ENCODE peak calls at places on chromosomes 5 and 9, in eight cellular contexts. One of them, this sample, is unnamed.

GRCh38 chr9:94922691-94923107 is 196.2 kb downstream of the AOPEP start:
- DNase-seq in spleen: no peak
- DNase-seq in GM23338: no peak
- DNase-seq in SK-N-MC: no peak
- DNase-seq in HCT116: no peak
- DNase-seq in H1: no peak
- DNase-seq in SK-N-SH: no peak
- DNase-seq in breast epithelium: peak
- DNase-seq in this sample: no peak

GRCh38 chr5:57137401-57137800 is 36.5 kb upstream of the GPBP1 start:
- DNase-seq in spleen: no peak
- DNase-seq in GM23338: no peak
- DNase-seq in SK-N-MC: no peak
- DNase-seq in HCT116: no peak
- DNase-seq in H1: no peak
- DNase-seq in SK-N-SH: no peak
- DNase-seq in breast epithelium: no peak
- DNase-seq in this sample: no peak

GRCh38 chr9:38339496-38339895 is 53.0 kb upstream of the ALDH1B1 start:
- DNase-seq in spleen: no peak
- DNase-seq in GM23338: no peak
- DNase-seq in SK-N-MC: no peak
- DNase-seq in HCT116: no peak
- DNase-seq in H1: no peak
- DNase-seq in SK-N-SH: no peak
- DNase-seq in breast epithelium: no peak
- DNase-seq in this sample: no peak

GRCh38 chr5:7869474-7870136 is 657 bp downstream of the MTRR start:
- DNase-seq in spleen: no peak
- DNase-seq in GM23338: peak
- DNase-seq in SK-N-MC: no peak
- DNase-seq in HCT116: no peak
- DNase-seq in H1: no peak
- DNase-seq in SK-N-SH: peak
- DNase-seq in breast epithelium: no peak
- DNase-seq in this sample: no peak

GRCh38 chr5:129046151-129046550 is 48.4 kb upstream of the ISOC1 start:
- DNase-seq in spleen: no peak
- DNase-seq in GM23338: no peak
- DNase-seq in SK-N-MC: no peak
- DNase-seq in HCT116: no peak
- DNase-seq in H1: no peak
- DNase-seq in SK-N-SH: no peak
- DNase-seq in breast epithelium: no peak
- DNase-seq in this sample: no peak

GRCh38 chr5:151751091-151751490 is 7.3 kb downstream of the ATOX1 start:
- DNase-seq in spleen: no peak
- DNase-seq in GM23338: no peak
- DNase-seq in SK-N-MC: no peak
- DNase-seq in HCT116: no peak
- DNase-seq in H1: no peak
- DNase-seq in SK-N-SH: no peak
- DNase-seq in breast epithelium: no peak
- DNase-seq in this sample: no peak

GRCh38 chr5:107402881-107403280 is 267.9 kb downstream of the EFNA5 start:
- DNase-seq in spleen: no peak
- DNase-seq in GM23338: peak
- DNase-seq in SK-N-MC: no peak
- DNase-seq in HCT116: no peak
- DNase-seq in H1: no peak
- DNase-seq in SK-N-SH: peak
- DNase-seq in breast epithelium: no peak
- DNase-seq in this sample: no peak

GRCh38 chr5:55134053-55134722 is 25.8 kb upstream of the GPX8 start:
- DNase-seq in spleen: no peak
- DNase-seq in GM23338: no peak
- DNase-seq in SK-N-MC: no peak
- DNase-seq in HCT116: no peak
- DNase-seq in H1: no peak
- DNase-seq in SK-N-SH: no peak
- DNase-seq in breast epithelium: no peak
- DNase-seq in this sample: no peak

GRCh38 chr9:134276463-134277245 is 49.6 kb upstream of the RXRA start:
- DNase-seq in spleen: no peak
- DNase-seq in GM23338: no peak
- DNase-seq in SK-N-MC: no peak
- DNase-seq in HCT116: no peak
- DNase-seq in H1: no peak
- DNase-seq in SK-N-SH: no peak
- DNase-seq in breast epithelium: no peak
- DNase-seq in this sample: no peak

GRCh38 chr5:156411131-156411727 is 84.3 kb downstream of the SGCD start:
- DNase-seq in spleen: no peak
- DNase-seq in GM23338: no peak
- DNase-seq in SK-N-MC: no peak
- DNase-seq in HCT116: no peak
- DNase-seq in H1: no peak
- DNase-seq in SK-N-SH: no peak
- DNase-seq in breast epithelium: no peak
- DNase-seq in this sample: no peak

GRCh38 chr9:131762356-131762932 is 22.6 kb upstream of the RAPGEF1 start:
- DNase-seq in spleen: peak
- DNase-seq in GM23338: peak
- DNase-seq in SK-N-MC: no peak
- DNase-seq in HCT116: peak
- DNase-seq in H1: peak
- DNase-seq in SK-N-SH: peak
- DNase-seq in breast epithelium: peak
- DNase-seq in this sample: peak

GRCh38 chr9:91419222-91420191 is 4.1 kb downstream of the NFIL3 start:
- DNase-seq in spleen: no peak
- DNase-seq in GM23338: no peak
- DNase-seq in SK-N-MC: no peak
- DNase-seq in HCT116: peak
- DNase-seq in H1: no peak
- DNase-seq in SK-N-SH: peak
- DNase-seq in breast epithelium: peak
- DNase-seq in this sample: no peak

GRCh38 chr5:14240366-14240765 is 97.2 kb downstream of the TRIO start:
- DNase-seq in spleen: no peak
- DNase-seq in GM23338: no peak
- DNase-seq in SK-N-MC: peak
- DNase-seq in HCT116: no peak
- DNase-seq in H1: no peak
- DNase-seq in SK-N-SH: peak
- DNase-seq in breast epithelium: no peak
- DNase-seq in this sample: no peak

GRCh38 chr5:101611039-101611438 is 685.0 kb downstream of the SLCO4C1 start:
- DNase-seq in spleen: no peak
- DNase-seq in GM23338: no peak
- DNase-seq in SK-N-MC: no peak
- DNase-seq in HCT116: no peak
- DNase-seq in H1: no peak
- DNase-seq in SK-N-SH: no peak
- DNase-seq in breast epithelium: no peak
- DNase-seq in this sample: no peak

GRCh38 chr5:4928409-4928808 is 211.7 kb upstream of the ADAMTS16 start:
- DNase-seq in spleen: no peak
- DNase-seq in GM23338: no peak
- DNase-seq in SK-N-MC: no peak
- DNase-seq in HCT116: no peak
- DNase-seq in H1: no peak
- DNase-seq in SK-N-SH: no peak
- DNase-seq in breast epithelium: no peak
- DNase-seq in this sample: no peak
- TF ChIP-seq POLR2AphosphoS5 in spleen: no peak
- TF ChIP-seq POLR2AphosphoS5 in GM23338: no peak
- TF ChIP-seq POLR2AphosphoS5 in SK-N-MC: no peak
- TF ChIP-seq POLR2AphosphoS5 in HCT116: no peak
- TF ChIP-seq POLR2AphosphoS5 in H1: no peak
- TF ChIP-seq POLR2AphosphoS5 in SK-N-SH: no peak
- TF ChIP-seq POLR2AphosphoS5 in breast epithelium: no peak
- TF ChIP-seq POLR2AphosphoS5 in this sample: no peak

DNA sequence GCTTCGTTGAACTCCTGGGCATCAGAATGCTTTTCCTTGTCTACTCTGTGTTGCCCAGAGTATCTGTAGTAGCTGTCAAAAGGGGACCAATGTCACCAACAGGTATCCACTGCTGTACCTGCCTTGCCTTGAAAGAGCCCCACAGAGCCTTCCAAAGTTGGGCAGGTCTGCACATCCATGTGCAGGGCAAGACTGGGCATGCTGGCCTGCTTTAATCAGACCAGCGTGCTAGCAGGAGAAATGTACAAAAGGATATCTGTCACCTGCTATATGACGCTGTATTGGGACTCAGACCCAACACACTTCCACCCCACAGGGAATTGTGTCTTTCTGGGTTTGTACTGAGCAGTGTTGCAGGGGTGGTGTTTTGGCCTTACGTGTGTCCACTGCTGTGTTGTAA is 11.9 kb downstream of the DELE1 start:
- DNase-seq in spleen: no peak
- DNase-seq in GM23338: no peak
- DNase-seq in SK-N-MC: no peak
- DNase-seq in HCT116: no peak
- DNase-seq in H1: no peak
- DNase-seq in SK-N-SH: no peak
- DNase-seq in breast epithelium: no peak
- DNase-seq in this sample: no peak
- TF ChIP-seq POLR2AphosphoS5 in spleen: no peak
- TF ChIP-seq POLR2AphosphoS5 in GM23338: no peak
- TF ChIP-seq POLR2AphosphoS5 in SK-N-MC: no peak
- TF ChIP-seq POLR2AphosphoS5 in HCT116: no peak
- TF ChIP-seq POLR2AphosphoS5 in H1: no peak
- TF ChIP-seq POLR2AphosphoS5 in SK-N-SH: no peak
- TF ChIP-seq POLR2AphosphoS5 in breast epithelium: no peak
- TF ChIP-seq POLR2AphosphoS5 in this sample: no peak

DNA sequence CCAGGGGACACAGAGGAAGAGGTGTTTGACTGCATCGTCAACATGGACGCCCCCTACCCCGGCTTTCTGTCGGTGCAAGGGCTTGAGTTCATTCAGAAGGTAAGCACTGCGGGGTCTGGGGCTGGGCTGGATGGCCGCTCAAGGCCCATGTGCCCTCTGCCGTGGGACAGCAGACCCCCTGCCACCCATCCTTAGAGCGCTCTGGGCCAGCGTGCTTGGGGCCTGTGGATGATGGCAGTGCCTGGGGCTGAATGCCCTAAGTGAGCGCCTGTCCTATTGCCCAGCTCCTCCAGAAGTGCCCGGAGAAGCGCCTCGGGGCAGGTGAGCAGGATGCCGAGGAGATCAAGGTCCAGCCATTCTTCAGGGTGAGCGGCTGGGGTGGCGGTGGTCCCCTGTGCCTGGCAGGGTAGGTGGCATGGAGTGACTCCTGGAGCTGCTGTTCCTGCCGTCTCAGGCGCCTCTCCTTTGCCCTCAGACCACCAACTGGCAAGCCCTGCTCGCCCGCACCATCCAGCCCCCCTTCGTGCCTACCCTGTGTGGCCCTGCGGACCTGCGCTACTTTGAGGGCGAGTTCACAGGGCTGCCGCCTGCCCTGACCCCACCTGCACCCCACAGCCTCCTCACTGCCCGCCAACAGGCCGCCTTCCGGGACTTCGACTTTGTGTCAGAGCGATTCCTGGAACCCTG is 3.9 kb downstream of the ZDHHC12 start:
- DNase-seq in spleen: no peak
- DNase-seq in GM23338: peak
- DNase-seq in SK-N-MC: no peak
- DNase-seq in HCT116: no peak
- DNase-seq in H1: no peak
- DNase-seq in SK-N-SH: no peak
- DNase-seq in breast epithelium: no peak
- DNase-seq in this sample: no peak
- TF ChIP-seq POLR2AphosphoS5 in spleen: no peak
- TF ChIP-seq POLR2AphosphoS5 in GM23338: no peak
- TF ChIP-seq POLR2AphosphoS5 in SK-N-MC: no peak
- TF ChIP-seq POLR2AphosphoS5 in HCT116: no peak
- TF ChIP-seq POLR2AphosphoS5 in H1: no peak
- TF ChIP-seq POLR2AphosphoS5 in SK-N-SH: no peak
- TF ChIP-seq POLR2AphosphoS5 in breast epithelium: no peak
- TF ChIP-seq POLR2AphosphoS5 in this sample: no peak

DNA sequence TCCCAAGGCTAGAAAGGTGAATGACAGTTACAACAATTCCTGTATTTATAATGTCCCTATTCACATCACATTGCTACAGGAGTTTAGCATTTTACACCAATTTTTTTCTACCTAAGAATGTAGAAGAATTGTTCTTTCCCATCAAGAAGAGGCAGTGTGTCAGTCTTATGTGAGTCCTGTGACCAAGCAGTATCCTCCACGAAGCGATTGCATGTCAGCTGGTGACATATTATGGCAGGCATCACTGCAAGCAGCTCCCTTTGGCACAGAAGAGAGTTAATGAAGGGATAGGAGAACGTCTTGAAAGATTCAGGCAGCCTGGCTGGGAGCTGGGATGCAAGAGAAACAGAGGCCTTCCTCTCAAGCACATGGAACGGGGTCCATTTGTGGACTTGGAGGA is 199.8 kb downstream of the SMC2 start:
- DNase-seq in spleen: no peak
- DNase-seq in GM23338: no peak
- DNase-seq in SK-N-MC: no peak
- DNase-seq in HCT116: no peak
- DNase-seq in H1: no peak
- DNase-seq in SK-N-SH: no peak
- DNase-seq in breast epithelium: no peak
- DNase-seq in this sample: no peak
- TF ChIP-seq POLR2AphosphoS5 in spleen: no peak
- TF ChIP-seq POLR2AphosphoS5 in GM23338: no peak
- TF ChIP-seq POLR2AphosphoS5 in SK-N-MC: no peak
- TF ChIP-seq POLR2AphosphoS5 in HCT116: no peak
- TF ChIP-seq POLR2AphosphoS5 in H1: no peak
- TF ChIP-seq POLR2AphosphoS5 in SK-N-SH: no peak
- TF ChIP-seq POLR2AphosphoS5 in breast epithelium: no peak
- TF ChIP-seq POLR2AphosphoS5 in this sample: no peak

DNA sequence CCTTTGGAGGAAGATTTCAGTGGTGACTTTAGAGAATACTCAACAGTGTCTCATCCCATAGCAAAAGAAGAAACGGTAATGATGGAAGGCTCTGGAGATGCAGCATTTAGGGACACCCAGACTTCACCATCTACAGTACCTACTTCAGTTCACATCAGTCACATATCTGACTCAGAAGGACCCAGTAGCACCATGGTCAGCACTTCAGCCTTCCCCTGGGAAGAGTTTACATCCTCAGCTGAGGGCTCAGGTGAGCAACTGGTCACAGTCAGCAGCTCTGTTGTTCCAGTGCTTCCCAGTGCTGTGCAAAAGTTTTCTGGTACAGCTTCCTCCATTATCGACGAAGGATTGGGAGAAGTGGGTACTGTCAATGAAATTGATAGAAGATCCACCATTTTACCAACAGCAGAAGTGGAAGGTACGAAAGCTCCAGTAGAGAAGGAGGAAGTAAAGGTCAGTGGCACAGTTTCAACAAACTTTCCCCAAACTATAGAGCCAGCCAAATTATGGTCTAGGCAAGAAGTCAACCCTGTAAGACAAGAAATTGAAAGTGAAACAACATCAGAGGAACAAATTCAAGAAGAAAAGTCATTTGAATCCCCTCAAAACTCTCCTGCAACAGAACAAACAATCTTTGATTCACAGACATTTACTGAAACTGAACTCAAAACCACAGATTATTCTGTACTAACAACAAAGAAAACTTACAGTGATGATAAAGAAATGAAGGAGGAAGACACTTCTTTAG is 67.4 kb downstream of the VCAN start:
- DNase-seq in spleen: no peak
- DNase-seq in GM23338: no peak
- DNase-seq in SK-N-MC: no peak
- DNase-seq in HCT116: no peak
- DNase-seq in H1: no peak
- DNase-seq in SK-N-SH: no peak
- DNase-seq in breast epithelium: no peak
- DNase-seq in this sample: no peak
- TF ChIP-seq POLR2AphosphoS5 in spleen: no peak
- TF ChIP-seq POLR2AphosphoS5 in GM23338: no peak
- TF ChIP-seq POLR2AphosphoS5 in SK-N-MC: no peak
- TF ChIP-seq POLR2AphosphoS5 in HCT116: no peak
- TF ChIP-seq POLR2AphosphoS5 in H1: no peak
- TF ChIP-seq POLR2AphosphoS5 in SK-N-SH: no peak
- TF ChIP-seq POLR2AphosphoS5 in breast epithelium: no peak
- TF ChIP-seq POLR2AphosphoS5 in this sample: no peak